ENCODE peak calls at places on chromosomes 13 and 19, in six cellular contexts. A, O, J, U, Z and Q are unnamed samples. For H3K4me1, the result is how much of the 10 kb centered on the place peaks cover.

GRCh38 chr13:20519887-20520286 is 5.8 kb downstream of the CRYL1 start:
- DNase-seq in A (no peak), O (no peak), J (no peak), U (no peak), Z (no peak), Q (no peak)

GRCh38 chr13:25752957-25753540 is 298.8 kb downstream of the SHISA2 start:
- DNase-seq in A (no peak), O (peak), J (no peak), U (peak), Z (peak), Q (peak)

GRCh38 chr13:96473463-96474157 is 383.7 kb downstream of the HS6ST3 start:
- DNase-seq in A (no peak), O (no peak), J (no peak), U (no peak), Z (no peak), Q (no peak)

GRCh38 chr13:94704347-94705080 is 7.8 kb downstream of the SOX21 start:
- DNase-seq in A (no peak), O (no peak), J (no peak), U (no peak), Z (no peak), Q (no peak)

GRCh38 chr19:53015159-53015558 is 1.4 kb downstream of the ERVV-1 start:
- DNase-seq in A (no peak), O (no peak), J (no peak), U (no peak), Z (no peak), Q (no peak)

GRCh38 chr13:21541271-21541670 is 62.7 kb downstream of the MICU2 start:
- DNase-seq in A (no peak), O (no peak), J (no peak), U (no peak), Z (no peak), Q (no peak)

GRCh38 chr19:12804051-12804450 is 2.2 kb downstream of the THSD8 start:
- DNase-seq in A (no peak), O (no peak), J (no peak), U (no peak), Z (no peak), Q (no peak)

GRCh38 chr13:23608704-23609413 is 38.6 kb downstream of the TNFRSF19 start:
- DNase-seq in A (no peak), O (peak), J (no peak), U (no peak), Z (peak), Q (no peak)

GRCh38 chr19:29967623-29968022 is 25.6 kb downstream of the URI1 start:
- DNase-seq in A (no peak), O (no peak), J (no peak), U (no peak), Z (no peak), Q (no peak)

GRCh38 chr19:12365094-12365371 is 450 bp downstream of the ZNF442 start:
- DNase-seq in A (no peak), O (no peak), J (no peak), U (no peak), Z (no peak), Q (no peak)

GRCh38 chr13:29131159-29131558 is 311.0 kb downstream of the MTUS2 start:
- DNase-seq in A (no peak), O (no peak), J (no peak), U (no peak), Z (no peak), Q (no peak)

GRCh38 chr13:44160549-44161278 is 212.9 kb upstream of the SERP2 start:
- DNase-seq in A (no peak), O (no peak), J (no peak), U (no peak), Z (no peak), Q (no peak)

GRCh38 chr19:6065685-6066365 is 44.5 kb downstream of the RFX2 start:
- DNase-seq in A (no peak), O (peak), J (peak), U (no peak), Z (peak), Q (peak)

GRCh38 chr13:41284512-41285288 is 21.3 kb upstream of the MTRF1 start:
- DNase-seq in A (no peak), O (no peak), J (no peak), U (no peak), Z (no peak), Q (no peak)

GRCh38 chr13:45879666-45880065 is 28.1 kb upstream of the SIAH3 start:
- DNase-seq in A (no peak), O (peak), J (no peak), U (no peak), Z (no peak), Q (no peak)

GRCh38 chr19:4062576-4063368 is 3.9 kb downstream of the ZBTB7A start:
- DNase-seq in A (no peak), O (no peak), J (no peak), U (no peak), Z (peak), Q (peak)

GRCh38 chr13:65940720-65941119 is 1289.4 kb downstream of the PCDH9 start:
- DNase-seq in A (no peak), O (no peak), J (no peak), U (no peak), Z (no peak), Q (no peak)

GRCh38 chr19:40561947-40562346 is 14.7 kb upstream of the SHKBP1 start:
- DNase-seq in A (no peak), O (no peak), J (no peak), U (no peak), Z (no peak), Q (no peak)

GRCh38 chr13:59424661-59425060 is 739.1 kb downstream of the DIAPH3 start:
- DNase-seq in A (no peak), O (no peak), J (no peak), U (no peak), Z (no peak), Q (no peak)

GRCh38 chr19:7658219-7658686 is 10.6 kb upstream of the RETN start:
- DNase-seq in A (no peak), O (no peak), J (peak), U (no peak), Z (no peak), Q (no peak)

GRCh38 chr13:81302677-81303076 is 961.8 kb upstream of the SPRY2 start:
- DNase-seq in A (no peak), O (no peak), J (no peak), U (no peak), Z (no peak), Q (no peak)

GRCh38 chr19:17420267-17420924 is 549 bp downstream of the MVB12A start:
- DNase-seq in A (no peak), O (peak), J (peak), U (no peak), Z (peak), Q (peak)

GRCh38 chr19:4059931-4060620 is 6.6 kb downstream of the ZBTB7A start:
- DNase-seq in A (no peak), O (peak), J (peak), U (no peak), Z (peak), Q (no peak)

GRCh38 chr13:30762643-30763042 is 27.3 kb downstream of the ALOX5AP start:
- DNase-seq in A (no peak), O (no peak), J (no peak), U (no peak), Z (no peak), Q (no peak)

GRCh38 chr19:13149628-13150186 is 468 bp downstream of the STX10 start:
- DNase-seq in A (no peak), O (peak), J (no peak), U (no peak), Z (no peak), Q (peak)

GRCh38 chr13:24217601-24218281 is 57.2 kb downstream of the SPATA13 start:
- DNase-seq in A (no peak), O (no peak), J (no peak), U (no peak), Z (peak), Q (peak)

GRCh38 chr19:31316201-31316951 is 32.9 kb downstream of the TSHZ3 start:
- DNase-seq in A (no peak), O (no peak), J (no peak), U (no peak), Z (no peak), Q (no peak)

DNA sequence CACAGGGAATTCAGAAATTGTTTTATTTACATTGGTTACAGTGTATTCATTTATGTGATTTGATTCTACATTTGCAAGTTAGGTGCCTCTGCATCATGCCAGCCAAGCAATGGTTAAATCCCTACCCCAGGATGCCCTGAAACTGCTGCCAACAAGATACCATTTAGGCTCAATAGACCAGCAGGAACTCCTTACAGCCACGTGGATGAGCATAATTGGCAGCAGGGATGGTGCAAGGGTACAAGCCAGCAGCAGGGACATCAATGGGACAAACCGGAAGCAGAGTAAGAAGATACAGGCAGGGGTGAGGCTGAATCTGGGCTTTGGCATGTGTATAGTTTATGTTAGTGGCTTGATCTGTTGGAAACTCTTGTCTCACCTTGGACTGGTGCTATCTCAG is 72.3 kb upstream of the NBEA start:
- DNase-seq in A (no peak), O (no peak), J (no peak), U (no peak), Z (no peak), Q (no peak)
- TF ChIP-seq CTCF in A (no peak), O (no peak), J (no peak), U (no peak), Z (no peak), Q (no peak)

GRCh38 chr13:77860621-77861020 is 58.0 kb downstream of the EDNRB start:
- DNase-seq in A (no peak), O (no peak), J (no peak), U (no peak), Z (no peak), Q (no peak)

GRCh38 chr13:77861716-77862115 is 56.9 kb downstream of the EDNRB start:
- DNase-seq in A (no peak), O (no peak), J (no peak), U (no peak), Z (no peak), Q (no peak)

GRCh38 chr13:77859450-77859849 is 59.2 kb downstream of the EDNRB start:
- DNase-seq in A (no peak), O (no peak), J (no peak), U (no peak), Z (no peak), Q (no peak)

GRCh38 chr13:77853701-77854100 is 64.9 kb downstream of the EDNRB start:
- DNase-seq in A (peak), O (no peak), J (no peak), U (no peak), Z (no peak), Q (no peak)

DNA sequence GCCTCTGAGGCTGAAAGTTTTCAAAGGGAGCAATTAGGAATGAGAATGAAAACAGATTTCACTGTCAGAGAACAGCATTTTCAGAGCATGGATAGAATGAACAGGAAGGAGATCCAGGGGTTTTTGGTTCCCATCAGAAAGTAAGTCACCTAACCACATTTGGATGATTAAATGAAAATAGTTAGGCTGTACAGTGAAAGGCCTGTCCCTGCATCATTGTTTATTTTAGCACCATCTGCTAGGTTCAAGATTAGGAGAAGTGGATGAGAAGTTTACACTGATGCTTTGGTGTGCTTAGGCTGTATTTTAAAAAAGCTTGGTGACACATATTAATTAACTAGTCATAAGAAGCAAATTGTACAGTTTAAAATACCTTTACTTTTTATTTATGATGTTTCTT is 60.8 kb downstream of the EDNRB start:
- DNase-seq in A (no peak), O (no peak), J (no peak), U (no peak), Z (no peak), Q (no peak)
- H3K4me1 ChIP-seq in A (under half), O (under half), J (under half), U (under half), Z (under half), Q (under half)

DNA sequence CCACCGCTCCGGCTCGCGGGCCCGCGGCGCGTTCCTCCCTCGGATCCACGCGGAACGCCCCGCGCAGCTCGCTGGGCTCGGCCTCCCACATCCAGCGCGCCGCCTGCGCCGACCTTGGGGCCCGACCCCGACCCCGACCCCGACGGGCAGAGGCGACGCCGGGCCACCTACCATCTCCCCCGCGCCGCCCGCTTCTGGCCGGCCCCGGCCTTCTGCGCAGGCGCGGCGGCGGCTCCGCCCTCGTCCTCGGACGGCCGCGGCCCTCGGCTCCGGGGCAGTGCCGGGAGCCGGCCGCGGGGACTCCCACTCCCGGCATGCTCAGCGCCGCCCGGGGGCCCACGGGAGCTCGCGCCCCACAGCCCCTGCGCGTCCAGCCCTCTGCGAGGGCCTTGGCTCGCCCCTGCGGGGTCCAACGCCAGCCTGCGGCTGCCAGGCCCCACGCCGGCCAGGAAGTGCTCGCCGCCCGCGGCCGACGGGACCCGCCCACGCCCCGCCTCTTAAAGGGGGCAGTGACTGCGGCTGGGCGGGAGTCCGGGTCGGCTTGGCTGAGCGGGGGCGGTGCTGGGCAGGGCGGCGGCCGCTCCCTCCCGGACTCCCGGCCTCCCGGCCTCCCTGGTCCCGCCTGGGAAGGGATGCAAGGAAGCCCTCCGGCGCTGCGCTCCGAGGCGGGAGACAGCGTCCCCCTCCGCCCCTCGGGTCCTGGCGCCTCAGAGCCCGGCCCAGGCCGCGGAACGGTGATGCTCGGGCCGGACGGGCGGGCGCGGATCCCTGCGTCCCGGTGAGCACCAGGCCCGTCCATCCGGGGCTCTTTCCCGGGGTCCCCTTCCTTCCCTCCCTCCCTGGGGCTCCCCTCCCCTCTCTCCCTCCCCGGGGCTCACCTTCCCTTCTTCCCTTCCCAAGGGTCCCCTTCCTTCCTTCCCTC is at the start of gene DCUN1D2:
- DNase-seq in A (peak), O (peak), J (peak), U (peak), Z (peak), Q (peak)
- TF ChIP-seq CTCF in A (no peak), O (no peak), J (no peak), U (no peak), Z (no peak), Q (no peak)

GRCh38 chr19:10889880-10890279 is 18.5 kb downstream of the CARM1 start:
- DNase-seq in A (no peak), O (no peak), J (no peak), U (no peak), Z (no peak), Q (no peak)
- H3K4me1 ChIP-seq in A (under half), O (under half), J (under half), U (under half), Z (under half), Q (under half)